ENCODE peak calls at places on chromosomes 4 and X, in six cellular contexts. E is HepG2, P is H1, F is GM12878, G is sigmoid colon, Z is stomach. X is an unnamed sample. For H3K9me3, the result is how much of the 10 kb centered on the place peaks cover.

GRCh38 chrX:2504706-2505332 is 4.0 kb upstream of the DHRSX start:
- DNase-seq in Z (no peak), F (no peak), P (no peak), E (no peak), G (no peak), X (no peak)

GRCh38 chrX:149472620-149473019 is 32.5 kb downstream of the IDS start:
- DNase-seq in Z (no peak), F (no peak), G (no peak), E (no peak), P (no peak), X (no peak)

GRCh38 chr4:45172636-45173035 is 446.3 kb upstream of the GNPDA2 start:
- DNase-seq in G (no peak), Z (no peak), P (no peak), E (no peak), F (no peak), X (no peak)

GRCh38 chr4:112648263-112649054 is 11.5 kb downstream of the LARP7 start:
- DNase-seq in E (no peak), G (no peak), F (no peak), P (peak), Z (no peak), X (no peak)

GRCh38 chr4:69156913-69157312 is 57.6 kb downstream of the UGT2B11 start:
- DNase-seq in F (no peak), Z (no peak), E (peak), P (no peak), G (no peak), X (no peak)

GRCh38 chrX:69104756-69105434 is 60.4 kb downstream of the PJA1 start:
- DNase-seq in G (no peak), Z (no peak), P (no peak), F (no peak), E (peak), X (no peak)

GRCh38 chr4:61540944-61541343 is 340.8 kb downstream of the ADGRL3 start:
- DNase-seq in Z (peak), P (no peak), F (no peak), G (no peak), E (peak), X (no peak)

GRCh38 chr4:91894006-91894405 is 409.8 kb upstream of the GRID2 start:
- DNase-seq in Z (no peak), F (no peak), E (no peak), P (no peak), G (no peak), X (no peak)

GRCh38 chr4:147367841-147368385 is 113.0 kb upstream of the EDNRA start:
- DNase-seq in F (no peak), P (no peak), E (no peak), G (no peak), Z (no peak), X (no peak)

DNA sequence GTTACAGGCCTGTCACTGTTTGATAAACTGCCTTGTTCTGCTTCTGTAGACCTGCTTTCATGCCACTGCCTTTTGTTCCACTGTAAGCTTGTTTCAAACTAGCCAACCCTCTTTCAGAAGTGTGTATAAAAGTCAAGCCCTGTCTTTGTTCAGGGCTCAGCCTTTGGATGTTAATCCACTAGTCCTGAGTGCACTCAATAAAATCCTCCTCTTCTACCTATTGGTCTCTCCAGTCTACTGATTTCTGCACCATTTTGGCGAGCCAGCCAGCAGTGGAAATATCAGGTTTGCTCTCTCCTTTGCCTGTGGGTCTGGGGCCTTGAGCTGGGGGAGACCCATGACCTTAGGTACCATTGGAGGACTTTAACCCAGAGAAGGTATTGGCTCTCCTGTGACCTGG is 901.6 kb upstream of the NDST4 start:
- DNase-seq in E (no peak), P (no peak), G (no peak), Z (no peak), F (no peak), X (no peak)
- H3K9me3 ChIP-seq in E (half or more), P (half or more), G (under half), Z (half or more), F (under half), X (under half)

GRCh38 chrX:5971300-5971699 is 257.4 kb downstream of the NLGN4X start:
- DNase-seq in E (no peak), Z (no peak), G (no peak), F (no peak), P (no peak), X (no peak)
- TF ChIP-seq EP300 in E (no peak), Z (no peak), G (no peak), F (no peak), P (no peak), X (no peak)

GRCh38 chr4:21184788-21185187 is 484.5 kb downstream of the PACRGL start:
- DNase-seq in G (no peak), P (no peak), E (no peak), Z (no peak), F (no peak), X (no peak)
- TF ChIP-seq CTCF in G (no peak), P (peak), E (no peak), Z (peak), F (no peak), X (no peak)

GRCh38 chrX:41900321-41900720 is 23.0 kb downstream of the CASK start:
- DNase-seq in F (no peak), Z (no peak), G (no peak), E (no peak), P (no peak), X (no peak)

GRCh38 chrX:41906515-41907165 is 16.7 kb downstream of the CASK start:
- DNase-seq in F (no peak), G (no peak), P (no peak), Z (no peak), E (no peak), X (no peak)

GRCh38 chrX:41909068-41909467 is 14.3 kb downstream of the CASK start:
- DNase-seq in G (no peak), F (no peak), E (no peak), P (no peak), Z (no peak), X (no peak)

GRCh38 chrX:41903544-41903943 is 19.8 kb downstream of the CASK start:
- DNase-seq in Z (no peak), F (no peak), E (no peak), G (no peak), P (no peak), X (no peak)
- H3K9me3 ChIP-seq in Z (under half), F (under half), E (under half), G (under half), P (under half), X (under half)

DNA sequence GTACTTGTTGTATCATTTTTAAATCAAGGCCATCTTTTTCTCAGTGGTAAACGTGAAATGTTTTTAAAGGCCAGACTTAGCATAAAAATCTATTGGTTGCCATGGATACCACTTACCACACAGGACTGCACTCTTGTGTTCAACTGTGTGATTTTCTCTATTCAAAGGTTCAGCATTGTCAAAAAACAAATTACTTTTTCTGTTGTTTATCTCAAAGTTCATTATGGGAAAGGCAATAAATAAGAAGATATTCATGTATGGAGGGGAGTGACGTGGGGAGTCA is 231.0 kb upstream of the GATB start:
- DNase-seq in Z (no peak), G (no peak), E (no peak), P (no peak), F (no peak), X (no peak)
- TF ChIP-seq EP300 in Z (no peak), G (no peak), E (no peak), P (no peak), F (no peak), X (no peak)

GRCh38 chr4:20078644-20079043 is 173.1 kb upstream of the SLIT2 start:
- DNase-seq in P (no peak), F (no peak), E (no peak), G (no peak), Z (no peak), X (no peak)

GRCh38 chr4:20074450-20074849 is 177.3 kb upstream of the SLIT2 start:
- DNase-seq in E (no peak), G (no peak), F (no peak), P (no peak), Z (no peak), X (no peak)

GRCh38 chr4:20075479-20075878 is 176.2 kb upstream of the SLIT2 start:
- DNase-seq in Z (no peak), G (no peak), E (no peak), F (no peak), P (no peak), X (no peak)
- TF ChIP-seq CTCF in Z (no peak), G (no peak), E (no peak), F (no peak), P (no peak), X (no peak)

DNA sequence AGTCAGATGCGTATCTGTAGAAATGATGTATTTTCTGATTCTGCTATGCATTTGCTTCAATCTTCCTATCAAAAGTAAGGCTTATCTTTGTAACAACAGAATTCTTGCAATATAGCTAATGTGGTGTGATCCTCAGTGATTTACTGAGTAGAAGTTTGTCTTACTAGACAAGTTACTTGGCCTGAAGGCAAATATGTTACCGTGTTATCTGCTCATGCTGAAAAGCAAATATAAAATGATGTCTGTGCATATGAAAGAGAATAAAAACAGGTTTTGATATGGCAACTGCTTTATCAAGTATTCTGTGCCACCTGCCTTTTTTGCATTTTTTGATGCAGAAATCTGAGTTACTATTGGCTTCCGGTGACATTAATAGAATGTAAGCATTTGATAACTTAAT is 92.6 kb downstream of the TIGD2 start:
- DNase-seq in G (no peak), P (no peak), Z (no peak), F (no peak), E (no peak), X (no peak)
- H3K9me3 ChIP-seq in G (under half), P (under half), Z (under half), F (under half), E (under half), X (under half)

X was measured in ovary.